ENCODE peak calls at places on chromosomes 3 and 15, in five cellular contexts. One of them, this sample, is unnamed.

GRCh38 chr3:170622369-170623159 is 36.7 kb upstream of the SLC7A14 start:
- DNase-seq in IMR-90: peak
- DNase-seq in mesenchymal stem cell: peak
- DNase-seq in neuronal stem cell: no peak
- DNase-seq in H9: no peak
- DNase-seq in this sample: peak

GRCh38 chr3:104886220-104886995 is 480.3 kb upstream of the ALCAM start:
- DNase-seq in IMR-90: peak
- DNase-seq in mesenchymal stem cell: peak
- DNase-seq in neuronal stem cell: no peak
- DNase-seq in H9: no peak
- DNase-seq in this sample: no peak

GRCh38 chr15:68674975-68675374 is 96.2 kb downstream of the CORO2B start:
- DNase-seq in neuronal stem cell: no peak
- DNase-seq in H9: no peak
- DNase-seq in IMR-90: peak
- DNase-seq in mesenchymal stem cell: peak
- DNase-seq in this sample: peak

GRCh38 chr3:45002680-45003079 is 23.4 kb upstream of the CLEC3B start:
- DNase-seq in neuronal stem cell: no peak
- DNase-seq in H9: no peak
- DNase-seq in mesenchymal stem cell: no peak
- DNase-seq in IMR-90: no peak
- DNase-seq in this sample: no peak

GRCh38 chr3:7367968-7368367 is 507.1 kb downstream of the GRM7 start:
- DNase-seq in neuronal stem cell: no peak
- DNase-seq in H9: no peak
- DNase-seq in mesenchymal stem cell: no peak
- DNase-seq in IMR-90: no peak
- DNase-seq in this sample: no peak

GRCh38 chr3:59150039-59150438 is 100.2 kb upstream of the CFAP20DC start:
- DNase-seq in mesenchymal stem cell: no peak
- DNase-seq in IMR-90: no peak
- DNase-seq in neuronal stem cell: peak
- DNase-seq in H9: peak
- DNase-seq in this sample: no peak

GRCh38 chr3:53250881-53251605 is 4.8 kb downstream of the TKT start:
- DNase-seq in H9: no peak
- DNase-seq in mesenchymal stem cell: no peak
- DNase-seq in neuronal stem cell: no peak
- DNase-seq in IMR-90: no peak
- DNase-seq in this sample: no peak

GRCh38 chr3:37997791-37998370 is 7.3 kb downstream of the VILL start:
- DNase-seq in mesenchymal stem cell: no peak
- DNase-seq in H9: no peak
- DNase-seq in IMR-90: no peak
- DNase-seq in neuronal stem cell: no peak
- DNase-seq in this sample: no peak

GRCh38 chr3:170228093-170228766 is 6.0 kb downstream of the PRKCI start:
- DNase-seq in H9: no peak
- DNase-seq in IMR-90: peak
- DNase-seq in neuronal stem cell: no peak
- DNase-seq in mesenchymal stem cell: peak
- DNase-seq in this sample: peak

GRCh38 chr3:49358884-49359225 is 702 bp upstream of the GPX1 start:
- DNase-seq in H9: no peak
- DNase-seq in mesenchymal stem cell: no peak
- DNase-seq in neuronal stem cell: no peak
- DNase-seq in IMR-90: no peak
- DNase-seq in this sample: no peak
- H4K91ac ChIP-seq in H9: no peak
- H4K91ac ChIP-seq in mesenchymal stem cell: peak
- H4K91ac ChIP-seq in neuronal stem cell: no peak
- H4K91ac ChIP-seq in IMR-90: peak
- H4K91ac ChIP-seq in this sample: peak

GRCh38 chr15:72173864-72174550 is 23.6 kb downstream of the GRAMD2A start:
- DNase-seq in IMR-90: no peak
- DNase-seq in mesenchymal stem cell: no peak
- DNase-seq in neuronal stem cell: no peak
- DNase-seq in H9: no peak
- DNase-seq in this sample: no peak
- H4K91ac ChIP-seq in IMR-90: no peak
- H4K91ac ChIP-seq in mesenchymal stem cell: no peak
- H4K91ac ChIP-seq in neuronal stem cell: no peak
- H4K91ac ChIP-seq in H9: no peak
- H4K91ac ChIP-seq in this sample: no peak

DNA sequence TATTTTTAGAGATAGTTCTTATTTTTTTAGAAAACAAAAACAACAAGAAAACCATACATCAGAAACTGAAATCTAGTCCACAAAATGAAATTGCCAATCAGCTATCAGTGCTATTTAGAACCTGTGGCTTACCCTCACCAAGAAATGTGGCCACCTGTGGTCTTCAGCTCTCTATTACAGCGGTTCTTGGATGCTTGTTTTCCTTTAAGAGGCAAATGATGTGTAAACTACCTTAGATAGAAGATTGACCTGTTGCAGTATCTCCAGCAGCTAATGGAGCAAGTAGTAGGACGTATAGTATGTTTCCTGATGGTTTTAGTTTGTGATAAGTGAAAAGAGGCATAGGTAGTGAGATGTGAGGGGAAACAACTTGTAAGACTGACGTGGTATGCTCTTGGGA is 21.2 kb downstream of the TFG start:
- DNase-seq in mesenchymal stem cell: no peak
- DNase-seq in IMR-90: no peak
- DNase-seq in H9: no peak
- DNase-seq in neuronal stem cell: no peak
- DNase-seq in this sample: no peak
- H4K91ac ChIP-seq in mesenchymal stem cell: no peak
- H4K91ac ChIP-seq in IMR-90: no peak
- H4K91ac ChIP-seq in H9: no peak
- H4K91ac ChIP-seq in neuronal stem cell: no peak
- H4K91ac ChIP-seq in this sample: no peak

GRCh38 chr3:183809209-183809608 is 16.2 kb downstream of the MAP6D1 start:
- DNase-seq in mesenchymal stem cell: no peak
- DNase-seq in neuronal stem cell: no peak
- DNase-seq in IMR-90: no peak
- DNase-seq in H9: no peak
- DNase-seq in this sample: no peak

GRCh38 chr3:183807329-183807728 is 18.0 kb downstream of the MAP6D1 start:
- DNase-seq in IMR-90: no peak
- DNase-seq in neuronal stem cell: no peak
- DNase-seq in H9: no peak
- DNase-seq in mesenchymal stem cell: no peak
- DNase-seq in this sample: no peak

GRCh38 chr3:183807881-183808280 is 17.5 kb downstream of the MAP6D1 start:
- DNase-seq in neuronal stem cell: no peak
- DNase-seq in H9: no peak
- DNase-seq in mesenchymal stem cell: no peak
- DNase-seq in IMR-90: no peak
- DNase-seq in this sample: no peak

GRCh38 chr3:183810643-183811594 is 14.5 kb downstream of the MAP6D1 start:
- DNase-seq in neuronal stem cell: no peak
- DNase-seq in H9: no peak
- DNase-seq in IMR-90: no peak
- DNase-seq in mesenchymal stem cell: no peak
- DNase-seq in this sample: no peak

DNA sequence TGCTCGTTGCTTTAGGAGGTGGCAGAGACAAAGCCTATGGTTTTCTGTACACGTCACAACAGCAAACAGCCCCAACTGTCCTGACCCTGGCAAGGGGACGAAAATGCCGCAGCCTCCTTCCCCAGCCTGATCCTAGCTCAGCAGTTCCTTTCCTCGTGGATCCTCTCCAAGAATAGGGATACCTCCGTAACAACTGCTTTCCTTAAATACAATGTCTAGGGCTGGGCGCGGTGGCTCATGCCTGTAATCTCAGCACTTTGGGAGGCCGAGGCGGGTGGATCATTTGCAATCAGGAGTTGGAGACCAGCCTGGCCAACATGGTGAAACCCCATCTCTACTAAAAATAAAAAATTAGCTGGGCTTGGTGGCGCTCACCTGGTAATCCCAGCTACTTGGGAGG is 17.0 kb downstream of the MAP6D1 start:
- DNase-seq in mesenchymal stem cell: no peak
- DNase-seq in IMR-90: no peak
- DNase-seq in H9: no peak
- DNase-seq in neuronal stem cell: no peak
- DNase-seq in this sample: no peak
- H4K91ac ChIP-seq in mesenchymal stem cell: no peak
- H4K91ac ChIP-seq in IMR-90: no peak
- H4K91ac ChIP-seq in H9: no peak
- H4K91ac ChIP-seq in neuronal stem cell: no peak
- H4K91ac ChIP-seq in this sample: no peak

DNA sequence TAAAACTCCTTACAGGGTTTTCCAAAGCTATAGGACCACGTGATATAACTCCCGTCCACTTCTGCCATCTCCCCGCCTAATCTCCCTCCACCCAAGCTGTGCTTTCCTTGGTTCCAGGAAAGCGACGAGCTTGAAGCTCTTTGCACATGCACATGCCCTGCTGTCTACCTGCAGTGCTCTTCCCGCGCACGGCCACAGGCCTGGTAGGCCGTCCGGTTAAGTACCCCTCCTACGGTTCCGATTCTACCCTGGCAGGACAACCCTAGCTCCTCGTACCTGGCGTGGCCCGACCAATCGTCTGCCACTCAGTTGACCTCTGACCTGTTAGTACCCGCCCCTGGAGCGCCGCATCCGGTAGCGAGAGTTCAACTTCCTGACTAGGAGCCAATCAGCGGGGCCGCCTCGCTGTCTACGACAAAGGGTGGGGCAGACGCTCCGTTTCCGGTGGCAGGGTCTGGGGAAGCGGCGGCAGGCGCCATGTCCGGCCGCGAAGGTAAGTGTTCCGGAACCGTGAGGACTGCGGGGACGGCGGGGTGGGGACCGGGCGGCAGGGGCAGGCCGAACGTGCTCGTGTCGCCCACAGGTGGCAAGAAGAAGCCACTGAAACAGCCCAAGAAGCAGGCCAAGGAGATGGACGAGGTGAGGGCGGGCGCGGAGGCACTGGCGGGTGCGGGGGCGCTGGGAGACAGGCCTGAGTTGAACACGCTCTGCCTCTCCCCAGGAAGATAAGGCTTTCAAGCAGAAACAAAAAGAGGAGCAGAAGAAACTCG is at the start of the genes CCDC51 and TMA7:
- DNase-seq in IMR-90: peak
- DNase-seq in neuronal stem cell: peak
- DNase-seq in H9: peak
- DNase-seq in mesenchymal stem cell: peak
- DNase-seq in this sample: peak
- H4K91ac ChIP-seq in IMR-90: peak
- H4K91ac ChIP-seq in neuronal stem cell: no peak
- H4K91ac ChIP-seq in H9: no peak
- H4K91ac ChIP-seq in mesenchymal stem cell: peak
- H4K91ac ChIP-seq in this sample: peak

DNA sequence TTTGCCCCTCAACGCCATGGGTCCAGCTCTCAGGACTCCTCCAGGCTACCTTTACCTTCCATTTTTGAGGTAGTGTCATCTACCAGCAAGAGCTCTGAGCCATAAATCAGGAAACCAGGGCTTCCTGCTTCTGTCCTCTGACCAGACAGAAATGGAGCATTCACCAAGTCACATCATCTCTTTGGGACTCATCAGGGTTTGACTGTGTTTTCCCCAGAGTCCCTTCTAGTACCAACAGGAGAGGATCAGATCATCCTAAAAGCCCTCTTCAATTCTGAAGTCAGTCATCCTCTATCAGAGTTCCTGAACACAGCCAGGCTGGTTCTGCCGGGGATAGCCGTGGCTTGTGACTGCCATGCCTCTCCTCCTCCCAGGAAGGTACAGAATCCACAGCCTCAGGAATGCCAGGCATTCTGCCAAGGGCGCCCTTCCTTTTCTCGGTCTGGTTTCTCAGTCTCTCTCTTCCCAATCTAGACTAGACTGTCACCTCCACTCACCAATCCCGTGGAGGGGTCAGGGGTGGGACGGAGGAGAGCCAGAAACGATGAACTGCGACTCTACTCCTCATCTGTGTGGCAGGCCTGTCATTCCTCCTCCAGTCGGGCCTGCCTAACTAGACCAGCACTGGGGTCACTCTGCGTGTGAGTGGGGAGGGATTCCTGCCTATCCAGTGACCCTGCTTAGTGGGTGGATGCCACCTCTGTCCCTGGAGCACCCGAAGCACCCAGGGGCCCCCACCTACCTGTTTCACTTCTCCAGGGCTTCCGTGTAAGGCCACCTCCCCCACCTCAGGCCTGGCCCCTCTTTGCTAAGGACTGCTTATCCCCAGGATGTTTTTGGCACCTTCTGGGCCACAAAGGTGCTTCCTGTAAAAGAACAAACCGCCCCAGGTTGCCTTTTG is 30.9 kb downstream of the CCNL1 start:
- DNase-seq in neuronal stem cell: no peak
- DNase-seq in mesenchymal stem cell: peak
- DNase-seq in H9: no peak
- DNase-seq in IMR-90: peak
- DNase-seq in this sample: peak
- H4K91ac ChIP-seq in neuronal stem cell: no peak
- H4K91ac ChIP-seq in mesenchymal stem cell: peak
- H4K91ac ChIP-seq in H9: no peak
- H4K91ac ChIP-seq in IMR-90: peak
- H4K91ac ChIP-seq in this sample: peak

GRCh38 chr15:85649372-85649771 is 145.4 kb downstream of the KLHL25 start:
- DNase-seq in IMR-90: peak
- DNase-seq in H9: no peak
- DNase-seq in neuronal stem cell: no peak
- DNase-seq in mesenchymal stem cell: peak
- DNase-seq in this sample: peak
- H4K91ac ChIP-seq in IMR-90: no peak
- H4K91ac ChIP-seq in H9: no peak
- H4K91ac ChIP-seq in neuronal stem cell: no peak
- H4K91ac ChIP-seq in mesenchymal stem cell: no peak
- H4K91ac ChIP-seq in this sample: no peak